ENCODE peak calls at places on chromosomes 12 and 14, in four cellular contexts. One of them, this sample, is unnamed.

GRCh38 chr12:11553871-11554533 is 95.5 kb upstream of the ETV6 start:
- DNase-seq in RWPE2: no peak
- DNase-seq in IMR-90: peak; percentile 59
- DNase-seq in GM13977: peak; percentile 74
- DNase-seq in this sample: peak; percentile 41

GRCh38 chr14:103693514-103693913 is 21.7 kb downstream of the XRCC3 start:
- DNase-seq in RWPE2: peak; percentile 82
- DNase-seq in IMR-90: no peak
- DNase-seq in GM13977: no peak
- DNase-seq in this sample: no peak

GRCh38 chr14:99529899-99530298 is 48.7 kb downstream of the CCNK start:
- DNase-seq in RWPE2: no peak
- DNase-seq in IMR-90: peak; percentile 45
- DNase-seq in GM13977: no peak
- DNase-seq in this sample: peak; percentile 15

GRCh38 chr14:89755816-89756215 is 198.7 kb downstream of the EFCAB11 start:
- DNase-seq in RWPE2: no peak
- DNase-seq in IMR-90: no peak
- DNase-seq in GM13977: no peak
- DNase-seq in this sample: no peak

GRCh38 chr14:88605594-88605993 is 42.8 kb downstream of the ZC3H14 start:
- DNase-seq in RWPE2: no peak
- DNase-seq in IMR-90: no peak
- DNase-seq in GM13977: no peak
- DNase-seq in this sample: no peak

GRCh38 chr12:124916370-124917134 is 2.1 kb upstream of the UBC start:
- DNase-seq in RWPE2: peak; percentile 81
- DNase-seq in IMR-90: peak; percentile 93
- DNase-seq in GM13977: no peak
- DNase-seq in this sample: peak; percentile 92

GRCh38 chr14:72476657-72477499 is 417.0 kb downstream of the DPF3 start:
- DNase-seq in RWPE2: no peak
- DNase-seq in IMR-90: peak; percentile 53
- DNase-seq in GM13977: peak; percentile 76
- DNase-seq in this sample: peak; percentile 88

GRCh38 chr14:89845346-89845745 is 109.2 kb downstream of the EFCAB11 start:
- DNase-seq in RWPE2: no peak
- DNase-seq in IMR-90: peak; percentile 100
- DNase-seq in GM13977: no peak
- DNase-seq in this sample: peak; percentile 97

GRCh38 chr12:2049604-2050540 is 2.9 kb upstream of the CACNA1C start:
- DNase-seq in RWPE2: no peak
- DNase-seq in IMR-90: peak; percentile 22
- DNase-seq in GM13977: no peak
- DNase-seq in this sample: no peak

GRCh38 chr14:35332517-35333346 is 40.5 kb downstream of the PSMA6 start:
- DNase-seq in RWPE2: no peak
- DNase-seq in IMR-90: no peak
- DNase-seq in GM13977: peak; percentile 38
- DNase-seq in this sample: no peak

GRCh38 chr14:50667491-50668007 is 557 bp downstream of the SAV1 start:
- DNase-seq in RWPE2: no peak
- DNase-seq in IMR-90: no peak
- DNase-seq in GM13977: no peak
- DNase-seq in this sample: no peak

GRCh38 chr12:4030938-4031702 is 157.9 kb upstream of the PARP11 start:
- DNase-seq in RWPE2: peak; percentile 98
- DNase-seq in IMR-90: peak; percentile 98
- DNase-seq in GM13977: peak; percentile 96
- DNase-seq in this sample: peak; percentile 97

GRCh38 chr12:33634544-33634943 is 194.9 kb upstream of the SYT10 start:
- DNase-seq in RWPE2: no peak
- DNase-seq in IMR-90: no peak
- DNase-seq in GM13977: no peak
- DNase-seq in this sample: no peak

GRCh38 chr12:111063296-111064026 is 143.1 kb upstream of the MYL2 start:
- DNase-seq in RWPE2: peak; percentile 93
- DNase-seq in IMR-90: no peak
- DNase-seq in GM13977: no peak
- DNase-seq in this sample: peak; percentile 47

GRCh38 chr14:20697273-20698017 is 8.9 kb downstream of the ANG start:
- DNase-seq in RWPE2: no peak
- DNase-seq in IMR-90: peak; percentile 75
- DNase-seq in GM13977: peak; percentile 65
- DNase-seq in this sample: peak; percentile 24

GRCh38 chr12:93832126-93832525 is 155.0 kb downstream of the CRADD start:
- DNase-seq in RWPE2: no peak
- DNase-seq in IMR-90: peak; percentile 66
- DNase-seq in GM13977: no peak
- DNase-seq in this sample: peak; percentile 27

GRCh38 chr12:93827179-93827578 is 150.0 kb downstream of the CRADD start:
- DNase-seq in RWPE2: no peak
- DNase-seq in IMR-90: no peak
- DNase-seq in GM13977: no peak
- DNase-seq in this sample: no peak

GRCh38 chr12:93825926-93826599 is 148.9 kb downstream of the CRADD start:
- DNase-seq in RWPE2: no peak
- DNase-seq in IMR-90: no peak
- DNase-seq in GM13977: no peak
- DNase-seq in this sample: peak; percentile 61

GRCh38 chr12:93827669-93828068 is 150.5 kb downstream of the CRADD start:
- DNase-seq in RWPE2: no peak
- DNase-seq in IMR-90: no peak
- DNase-seq in GM13977: no peak
- DNase-seq in this sample: no peak

GRCh38 chr12:93829073-93829472 is 151.9 kb downstream of the CRADD start:
- DNase-seq in RWPE2: no peak
- DNase-seq in IMR-90: no peak
- DNase-seq in GM13977: no peak
- DNase-seq in this sample: no peak
- TF ChIP-seq CTCF in RWPE2: no peak
- TF ChIP-seq CTCF in IMR-90: no peak
- TF ChIP-seq CTCF in GM13977: no peak
- TF ChIP-seq CTCF in this sample: no peak

GRCh38 chr14:94407906-94408305 is 19.5 kb upstream of the SERPINA1 start:
- DNase-seq in RWPE2: no peak
- DNase-seq in IMR-90: no peak
- DNase-seq in GM13977: no peak
- DNase-seq in this sample: peak; percentile 54

GRCh38 chr14:94408546-94409095 is 20.2 kb upstream of the SERPINA1 start:
- DNase-seq in RWPE2: no peak
- DNase-seq in IMR-90: no peak
- DNase-seq in GM13977: no peak
- DNase-seq in this sample: no peak

GRCh38 chr14:94411638-94412037 is 23.2 kb upstream of the SERPINA1 start:
- DNase-seq in RWPE2: no peak
- DNase-seq in IMR-90: no peak
- DNase-seq in GM13977: no peak
- DNase-seq in this sample: no peak

DNA sequence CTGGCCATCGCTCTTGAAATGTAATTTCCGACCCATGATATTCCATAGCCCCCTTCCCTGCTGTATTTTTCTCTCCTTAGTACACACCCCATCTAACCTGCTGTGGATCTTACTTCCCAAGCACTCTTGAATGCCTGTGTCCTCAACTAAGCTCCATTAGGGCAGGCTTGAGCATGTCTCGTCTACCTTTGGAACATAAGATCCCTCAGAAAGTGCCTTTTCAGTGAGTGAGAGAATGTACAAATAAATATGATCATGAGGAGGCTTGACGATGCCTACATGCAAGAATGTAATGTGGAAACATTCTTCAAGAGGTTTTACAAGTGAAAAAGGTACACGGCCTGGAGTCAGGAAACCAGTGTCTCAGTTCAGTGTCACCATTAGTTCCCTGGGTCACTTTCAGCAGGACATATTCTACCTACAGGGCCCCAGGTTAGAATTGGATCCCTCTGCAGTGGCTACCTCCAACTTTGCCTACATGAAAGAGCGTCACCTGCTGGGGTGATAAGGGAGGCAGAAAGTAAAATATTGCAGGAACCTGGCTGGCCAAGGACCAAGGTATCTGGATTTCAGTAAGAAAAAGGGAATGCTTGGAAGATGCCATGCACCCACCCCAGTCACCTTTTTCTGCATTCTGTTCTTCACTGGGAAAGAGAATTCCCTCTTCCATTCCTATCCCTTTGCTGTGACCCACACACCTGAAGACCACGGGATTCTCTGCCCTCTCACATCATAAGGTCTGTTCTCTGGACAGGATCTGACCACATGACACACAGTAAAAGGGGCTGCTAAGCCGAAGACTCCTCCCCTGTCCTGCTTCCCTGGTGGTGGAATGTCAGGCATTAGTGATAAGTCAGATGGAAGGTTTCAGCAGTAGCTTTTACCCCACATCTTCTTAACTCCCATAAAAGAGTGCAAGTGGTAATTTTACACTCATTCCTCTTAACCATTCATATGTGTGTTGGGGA is 24.6 kb upstream of the SERPINA1 start:
- DNase-seq in RWPE2: no peak
- DNase-seq in IMR-90: no peak
- DNase-seq in GM13977: no peak
- DNase-seq in this sample: no peak
- TF ChIP-seq CTCF in RWPE2: peak; percentile 73
- TF ChIP-seq CTCF in IMR-90: peak; percentile 42
- TF ChIP-seq CTCF in GM13977: peak; percentile 34
- TF ChIP-seq CTCF in this sample: peak; percentile 3

DNA sequence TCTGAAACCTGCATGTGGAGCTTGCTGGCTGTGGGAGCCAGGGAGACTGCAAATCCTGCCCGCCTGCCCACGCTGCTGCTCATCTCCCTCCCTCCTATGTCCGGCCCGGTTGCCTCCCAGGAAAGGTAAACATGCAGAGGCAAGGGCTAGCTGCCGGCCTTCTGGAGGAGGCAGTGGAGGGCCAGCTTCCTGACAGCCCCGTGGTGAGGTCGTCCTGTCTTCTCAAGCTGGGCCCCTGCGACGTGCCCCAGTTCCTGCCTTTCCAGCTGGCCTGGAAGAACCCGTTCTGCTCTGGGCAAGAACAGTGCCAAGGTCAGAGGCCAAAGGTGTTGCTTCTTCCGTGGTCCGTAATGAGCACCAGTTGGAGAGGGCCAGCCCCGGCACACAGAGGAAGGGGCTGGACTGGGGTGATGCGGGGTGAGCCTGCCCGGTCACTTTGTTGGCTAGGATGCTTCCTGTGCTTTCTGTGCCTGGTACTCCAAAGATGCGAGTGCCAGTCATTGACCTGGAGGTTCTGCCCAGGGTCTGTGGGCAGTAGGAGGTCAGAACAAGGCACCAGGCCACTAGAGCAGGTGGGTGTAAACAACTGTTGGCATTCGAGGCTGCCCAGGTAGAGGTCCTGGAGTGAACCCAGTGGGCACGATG is 25.3 kb downstream of the TPCN1 start:
- DNase-seq in RWPE2: no peak
- DNase-seq in IMR-90: peak; percentile 38
- DNase-seq in GM13977: no peak
- DNase-seq in this sample: no peak
- TF ChIP-seq CTCF in RWPE2: no peak
- TF ChIP-seq CTCF in IMR-90: no peak
- TF ChIP-seq CTCF in GM13977: no peak
- TF ChIP-seq CTCF in this sample: no peak

GRCh38 chr12:7833831-7834230 is 38.9 kb downstream of the SLC2A14 start:
- DNase-seq in RWPE2: no peak
- DNase-seq in IMR-90: peak; percentile 12
- DNase-seq in GM13977: no peak
- DNase-seq in this sample: no peak

GRCh38 chr12:7835766-7836165 is 36.9 kb downstream of the SLC2A14 start:
- DNase-seq in RWPE2: no peak
- DNase-seq in IMR-90: no peak
- DNase-seq in GM13977: no peak
- DNase-seq in this sample: no peak

GRCh38 chr12:7834701-7835100 is 38.0 kb downstream of the SLC2A14 start:
- DNase-seq in RWPE2: no peak
- DNase-seq in IMR-90: no peak
- DNase-seq in GM13977: no peak
- DNase-seq in this sample: no peak

GRCh38 chr12:7835116-7835515 is 37.6 kb downstream of the SLC2A14 start:
- DNase-seq in RWPE2: no peak
- DNase-seq in IMR-90: no peak
- DNase-seq in GM13977: no peak
- DNase-seq in this sample: no peak

DNA sequence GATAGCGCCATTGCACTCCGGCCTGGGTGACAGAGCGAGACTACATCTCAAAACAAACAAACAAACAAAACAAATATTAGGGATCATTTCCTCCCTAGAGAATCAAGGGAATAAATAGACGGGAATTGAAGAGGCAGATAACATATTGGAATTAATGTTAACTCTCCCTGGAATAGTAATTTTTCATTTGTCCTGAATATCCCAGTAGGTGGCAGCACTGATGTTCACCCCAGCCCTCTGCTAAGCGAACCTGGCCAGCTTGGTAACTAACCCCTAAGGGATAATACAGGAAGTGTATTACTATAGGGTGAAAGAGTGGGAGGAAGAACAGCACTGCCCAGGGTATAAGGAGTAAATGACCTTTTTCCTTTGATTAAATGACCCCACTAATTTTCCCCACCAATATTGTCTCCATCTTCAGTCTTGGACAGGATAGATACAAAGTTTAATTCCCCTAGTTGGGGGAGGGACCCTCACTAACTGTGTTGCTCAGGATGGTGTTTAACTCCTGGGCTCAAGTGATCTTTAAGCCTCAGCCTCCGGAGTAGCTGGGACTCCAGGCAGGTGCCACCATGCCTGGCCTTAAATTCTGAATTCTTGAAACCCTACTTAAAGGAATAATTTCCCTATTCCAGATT is 40.5 kb downstream of the SLC2A14 start:
- DNase-seq in RWPE2: no peak
- DNase-seq in IMR-90: peak; percentile 71
- DNase-seq in GM13977: peak; percentile 66
- DNase-seq in this sample: peak; percentile 43
- TF ChIP-seq CTCF in RWPE2: peak; percentile 49
- TF ChIP-seq CTCF in IMR-90: peak; percentile 71
- TF ChIP-seq CTCF in GM13977: peak; percentile 50
- TF ChIP-seq CTCF in this sample: peak; percentile 62

DNA sequence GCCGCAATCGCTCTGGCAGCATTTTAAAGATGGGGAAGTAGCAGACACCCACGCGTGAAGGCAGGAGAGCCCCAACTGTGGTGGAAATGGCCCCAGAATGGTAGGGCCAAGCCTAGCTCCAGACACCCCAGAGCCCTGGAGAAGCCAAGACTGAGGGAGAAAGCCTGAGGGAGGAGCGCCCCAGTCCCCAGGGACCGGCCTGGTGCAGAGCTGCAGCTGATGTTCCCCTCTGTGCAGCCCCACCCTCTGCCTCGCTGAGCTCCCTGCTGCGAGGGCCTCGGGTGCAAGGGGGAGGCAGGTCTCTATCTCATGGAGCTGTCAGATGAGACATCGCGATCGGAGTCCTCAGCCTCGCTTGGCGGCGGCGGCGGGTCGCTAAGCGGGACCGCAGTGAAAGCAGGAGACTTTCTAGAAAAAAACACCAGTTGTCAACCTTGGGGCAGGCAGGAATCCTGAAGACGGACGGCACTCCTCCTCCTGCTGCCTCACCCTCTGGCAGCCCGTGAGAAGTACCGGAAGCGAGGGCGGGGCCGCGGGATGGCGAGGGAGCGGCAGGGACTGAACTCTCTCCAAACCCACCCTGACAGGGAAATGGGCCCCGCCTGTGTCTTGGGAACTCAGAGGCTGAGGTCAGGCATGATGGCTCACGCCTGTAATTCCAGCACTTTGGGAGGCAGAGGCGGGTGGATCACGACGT is 6.0 kb downstream of the GAPDH start:
- DNase-seq in RWPE2: peak; percentile 97
- DNase-seq in IMR-90: peak; percentile 93
- DNase-seq in GM13977: peak; percentile 57
- DNase-seq in this sample: peak; percentile 89
- TF ChIP-seq CTCF in RWPE2: no peak
- TF ChIP-seq CTCF in IMR-90: no peak
- TF ChIP-seq CTCF in GM13977: no peak
- TF ChIP-seq CTCF in this sample: no peak